ENCODE peak calls at places on chromosomes 6 and 20, in six cellular contexts. I, Q, B, N, R and C are unnamed samples.

GRCh38 chr20:49675368-49676151 is 38.1 kb downstream of the B4GALT5 start:
- DNase-seq in I (no peak), R (no peak), N (no peak), Q (no peak), B (no peak), C (no peak)

GRCh38 chr20:45092898-45093297 is 8.0 kb downstream of the KCNS1 start:
- DNase-seq in B (no peak), R (no peak), I (no peak), N (no peak), Q (no peak), C (no peak)

GRCh38 chr6:84892666-84893065 is 128.3 kb upstream of the TBX18 start:
- DNase-seq in I (no peak), B (peak; percentile 77), N (peak; percentile 15), Q (no peak), R (no peak), C (no peak)

GRCh38 chr6:17885079-17885478 is 102.4 kb downstream of the KIF13A start:
- DNase-seq in R (no peak), Q (no peak), N (no peak), I (no peak), B (no peak), C (no peak)

GRCh38 chr6:22880686-22881433 is 311.5 kb downstream of the HDGFL1 start:
- DNase-seq in I (no peak), Q (no peak), N (peak; percentile 97), B (peak; percentile 93), R (no peak), C (peak; percentile 95)

GRCh38 chr6:16704706-16705402 is 56.4 kb downstream of the ATXN1 start:
- DNase-seq in N (peak; percentile 60), R (no peak), Q (no peak), I (no peak), B (peak; percentile 43), C (no peak)

GRCh38 chr20:63114693-63115069 is 101.2 kb downstream of the YTHDF1 start:
- DNase-seq in I (no peak), B (no peak), R (no peak), Q (no peak), N (no peak), C (no peak)

GRCh38 chr6:131225959-131226358 is 90.7 kb downstream of the AKAP7 start:
- DNase-seq in N (no peak), R (no peak), B (no peak), I (no peak), Q (peak; percentile 11), C (no peak)

DNA sequence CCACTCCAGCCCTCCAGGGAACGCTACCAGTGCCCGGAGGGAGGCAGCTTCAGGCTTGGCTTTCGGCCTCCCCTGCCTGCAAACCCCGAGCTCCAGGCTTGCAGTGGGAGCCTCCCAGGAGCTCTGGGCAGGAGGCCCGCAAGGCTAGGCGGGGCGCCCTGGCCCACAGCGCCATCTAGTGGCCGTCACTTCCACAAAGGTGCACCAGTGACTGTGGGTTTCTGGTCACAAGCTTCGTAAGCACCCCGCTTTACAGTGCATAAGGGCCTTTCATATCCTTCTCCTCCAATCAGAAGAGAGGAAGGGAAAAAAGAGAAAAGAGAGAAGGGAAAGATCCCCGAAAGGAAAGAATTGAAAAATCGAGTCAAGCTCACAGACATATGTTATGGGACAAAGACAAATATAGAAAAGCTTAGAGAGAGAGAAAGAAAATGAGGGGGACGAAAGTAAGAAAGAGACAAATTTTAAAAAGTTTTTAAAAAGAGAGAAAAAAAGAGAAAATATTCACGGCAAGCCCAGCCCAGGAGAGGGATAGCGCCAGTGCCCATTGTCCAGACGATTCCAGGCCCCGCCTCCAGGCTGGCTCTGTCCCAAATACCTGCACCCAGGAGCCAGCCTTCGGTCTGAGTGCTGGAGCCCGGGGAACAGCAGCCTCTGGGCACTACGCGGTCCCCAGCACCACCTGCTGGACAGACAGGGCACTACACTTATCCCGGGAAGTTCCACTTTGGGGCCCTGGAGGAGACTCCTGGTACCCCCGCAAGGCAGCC is 207.1 kb downstream of the PREX1 start:
- DNase-seq in B (no peak), R (peak; percentile 85), I (peak; percentile 92), N (peak; percentile 81), Q (peak; percentile 94), C (no peak)
- H3K4me3 ChIP-seq in B (peak overlapping the region; percentile 32), R (peak overlapping the region; percentile 53), I (no peak overlapping the region), N (peak overlapping the region; percentile 41), Q (peak overlapping the region; percentile 20), C (peak overlapping the region; percentile 42)

GRCh38 chr6:33850294-33850693 is 46.5 kb upstream of the MLN start:
- DNase-seq in B (no peak), N (no peak), Q (no peak), R (no peak), I (no peak), C (no peak)

GRCh38 chr6:33850869-33851541 is 47.2 kb upstream of the MLN start:
- DNase-seq in B (no peak), I (no peak), R (peak; percentile 27), N (no peak), Q (no peak), C (no peak)

GRCh38 chr6:33853026-33853425 is 49.2 kb upstream of the MLN start:
- DNase-seq in Q (no peak), R (no peak), B (no peak), I (no peak), N (no peak), C (no peak)

GRCh38 chr6:33853736-33854135 is 49.9 kb upstream of the MLN start:
- DNase-seq in B (no peak), R (no peak), I (no peak), N (no peak), Q (no peak), C (no peak)

DNA sequence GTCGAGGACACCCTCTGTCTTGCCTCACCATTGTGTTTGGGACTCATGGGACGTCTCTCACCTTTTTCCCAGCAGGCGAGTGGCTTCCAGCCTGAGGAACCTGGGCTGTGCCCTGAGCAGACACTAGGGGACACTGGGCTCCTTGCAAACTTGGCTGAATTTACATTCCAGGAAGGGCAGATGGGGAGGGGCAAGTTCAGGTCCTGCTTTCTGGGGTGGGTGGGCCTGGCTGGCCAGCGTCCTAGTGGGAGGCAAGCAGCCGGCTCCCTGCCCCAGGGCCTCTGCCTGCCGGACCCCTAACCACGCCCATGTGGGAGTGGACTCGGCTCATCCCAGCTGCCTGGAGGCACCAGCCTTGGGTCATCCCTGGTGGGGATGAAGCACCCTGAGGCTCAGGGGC is 48.2 kb upstream of the MLN start:
- DNase-seq in B (no peak), Q (peak; percentile 60), I (no peak), R (no peak), N (peak; percentile 43), C (no peak)
- H3K4me3 ChIP-seq in B (no peak overlapping the region), Q (no peak overlapping the region), I (no peak overlapping the region), R (no peak overlapping the region), N (no peak overlapping the region), C (no peak overlapping the region)

GRCh38 chr20:642398-643174 is 10.4 kb downstream of the SRXN1 start:
- DNase-seq in R (peak; percentile 49), B (no peak), N (no peak), I (peak; percentile 41), Q (no peak), C (no peak)
- H3K4me3 ChIP-seq in R (peak overlapping the region; percentile 72), B (peak overlapping the region; percentile 44), N (no peak overlapping the region), I (no peak overlapping the region), Q (no peak overlapping the region), C (peak overlapping the region; percentile 31)

DNA sequence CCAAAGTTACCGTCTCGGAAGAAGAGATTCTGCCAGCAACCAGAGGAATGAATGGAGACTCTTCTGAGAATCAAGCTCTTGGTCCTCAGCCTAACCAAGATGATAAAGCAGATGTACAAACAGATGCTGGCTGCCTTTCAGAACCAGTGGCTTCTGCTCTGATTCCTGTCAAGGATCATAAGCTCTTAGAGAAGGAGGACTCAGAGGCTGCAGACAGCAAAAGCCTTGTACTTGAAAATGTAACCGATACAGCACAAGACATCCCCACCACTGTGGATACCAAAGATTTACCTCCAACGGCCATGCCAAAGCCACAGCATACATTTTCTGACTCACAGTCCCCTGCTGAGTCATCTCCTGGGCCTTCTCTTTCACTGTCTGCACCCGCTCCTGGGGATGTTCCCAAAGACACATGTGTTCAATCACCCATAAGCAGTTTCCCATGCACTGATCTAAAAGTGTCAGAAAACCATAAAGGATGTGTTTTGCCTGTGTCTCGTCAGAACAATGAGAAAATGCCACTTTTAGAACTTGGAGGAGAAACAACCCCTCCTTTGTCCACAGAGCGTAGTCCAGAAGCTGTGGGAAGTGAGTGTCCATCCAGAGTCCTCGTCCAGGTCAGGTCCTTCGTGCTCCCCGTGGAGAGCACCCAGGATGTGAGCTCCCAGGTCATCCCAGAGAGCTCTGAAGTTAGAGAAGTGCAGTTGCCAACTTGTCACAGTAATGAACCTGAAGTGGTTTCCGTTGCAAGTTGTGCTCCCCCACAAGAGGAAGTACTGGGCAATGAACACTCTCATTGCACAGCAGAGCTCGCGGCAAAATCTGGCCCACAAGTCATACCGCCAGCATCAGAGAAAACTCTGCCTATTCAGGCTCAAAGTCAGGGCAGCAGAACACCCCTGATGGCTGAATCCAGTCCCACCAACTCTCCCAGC is 109.6 kb downstream of the RTN4IP1 start:
- DNase-seq in R (no peak), Q (no peak), I (no peak), N (peak; percentile 95), B (peak; percentile 99), C (peak; percentile 76)
- H3K4me3 ChIP-seq in R (no peak overlapping the region), Q (no peak overlapping the region), I (no peak overlapping the region), N (peak overlapping the region; percentile 7), B (peak overlapping the region; percentile 33), C (no peak overlapping the region)

GRCh38 chr6:43060755-43061633 is 1.6 kb downstream of the KLC4 start:
- DNase-seq in R (no peak), N (no peak), Q (no peak), I (no peak), B (no peak), C (no peak)
- H3K4me3 ChIP-seq in R (peak overlapping the region; percentile 82), N (peak overlapping the region; percentile 99), Q (no peak overlapping the region), I (no peak overlapping the region), B (no peak overlapping the region), C (no peak overlapping the region)